ENCODE peak calls at places on chromosomes 16 and 17, in six cellular contexts. M is pulmonary artery endothelial cell, V is GM03348, K is retina, Q is H7, D is kidney epithelial cell. E is an unnamed sample.

GRCh38 chr17:31842416-31843381 is 16.3 kb downstream of the COPRS start:
- DNase-seq in Q (peak; percentile 86), M (peak; percentile 56), K (peak; percentile 88), D (no peak), V (peak; percentile 85), E (peak; percentile 39)

GRCh38 chr17:2822358-2822757 is 26.1 kb downstream of the RAP1GAP2 start:
- DNase-seq in D (no peak), V (no peak), K (no peak), Q (no peak), M (no peak), E (no peak)

GRCh38 chr16:64991011-64991410 is 130.9 kb downstream of the CDH11 start:
- DNase-seq in D (no peak), M (no peak), Q (no peak), K (no peak), V (peak; percentile 35), E (no peak)

GRCh38 chr16:70605284-70605659 is 41.1 kb upstream of the IL34 start:
- DNase-seq in K (no peak), D (no peak), M (no peak), Q (no peak), V (no peak), E (no peak)

GRCh38 chr17:42928714-42929496 is 28.3 kb downstream of the G6PC1 start:
- DNase-seq in Q (peak; percentile 77), D (peak; percentile 45), V (peak; percentile 85), K (no peak), M (peak; percentile 64), E (no peak)

GRCh38 chr17:77692571-77693161 is 265.8 kb upstream of the TNRC6C start:
- DNase-seq in Q (no peak), K (no peak), M (no peak), V (peak; percentile 39), D (no peak), E (no peak)

GRCh38 chr17:63024201-63024600 is 58.2 kb downstream of the TANC2 start:
- DNase-seq in D (no peak), Q (no peak), M (no peak), K (no peak), V (no peak), E (no peak)

GRCh38 chr16:15837761-15838160 is 19.1 kb downstream of the MYH11 start:
- DNase-seq in M (no peak), D (no peak), Q (no peak), V (no peak), K (no peak), E (no peak)

GRCh38 chr17:42833771-42834422 is 700 bp downstream of the PSME3 start:
- DNase-seq in M (no peak), V (no peak), K (no peak), D (no peak), Q (no peak), E (no peak)

GRCh38 chr17:38460082-38460715 is 31.9 kb downstream of the ARHGAP23 start:
- DNase-seq in M (no peak), Q (peak; percentile 38), K (no peak), D (no peak), V (no peak), E (no peak)

GRCh38 chr16:876041-876335 is 75.5 kb upstream of the GNG13 start:
- DNase-seq in D (no peak), M (no peak), K (no peak), V (no peak), Q (no peak), E (no peak)

GRCh38 chr17:55454906-55455474 is 33.4 kb upstream of the MMD start:
- DNase-seq in K (no peak), M (no peak), Q (no peak), V (peak; percentile 58), D (no peak), E (no peak)